ENCODE peak calls at places on chromosome 1, in five cellular contexts. Q is sigmoid colon, P is fibroblast of pulmonary artery, W is EH, V is ELF-1. T is an unnamed sample.

GRCh38 chr1:82775402-82776000 is 974.8 kb downstream of the ADGRL2 start:
- DNase-seq in Q (no peak), P (peak), W (peak), V (peak), T (no peak)

GRCh38 chr1:186750250-186750649 is 70.0 kb upstream of the PTGS2 start:
- DNase-seq in Q (no peak), P (peak), W (no peak), V (no peak), T (no peak)

GRCh38 chr1:50783286-50783685 is 176.8 kb downstream of the FAF1 start:
- DNase-seq in Q (no peak), P (no peak), W (no peak), V (no peak), T (no peak)

GRCh38 chr1:162299018-162299417 is 77.6 kb downstream of the SPATA46 start:
- DNase-seq in Q (no peak), P (no peak), W (no peak), V (no peak), T (no peak)

GRCh38 chr1:247180581-247180980 is 8.8 kb upstream of the ZNF124 start:
- DNase-seq in Q (no peak), P (no peak), W (peak), V (no peak), T (no peak)

GRCh38 chr1:220363196-220363831 is 91.1 kb upstream of the RAB3GAP2 start:
- DNase-seq in Q (no peak), P (no peak), W (peak), V (no peak), T (no peak)

GRCh38 chr1:23216771-23217420 is 406 bp downstream of the HTR1D start:
- DNase-seq in Q (no peak), P (no peak), W (no peak), V (peak), T (peak)

GRCh38 chr1:212566522-212567479 is 41.8 kb upstream of the ATF3 start:
- DNase-seq in Q (peak), P (peak), W (peak), V (peak), T (no peak)

GRCh38 chr1:172616646-172617045 is 42.3 kb upstream of the FASLG start:
- DNase-seq in Q (no peak), P (no peak), W (no peak), V (no peak), T (no peak)